ENCODE peak calls at places on chromosomes 12 and 14, in nine cellular contexts. K is Daoy, T is NCI-H2171 treated with DMSO at 0.1 percent for 48 hours, Y is adipocyte, V is GM04503, N is neuronal stem cell, J is ecto neural progenitor cell, E is AG09319, S is myocyte. L is an unnamed sample.

GRCh38 chr14:64174922-64175782 is 119.0 kb downstream of the ESR2 start:
- DNase-seq in K (no peak), T (no peak), Y (no peak), V (no peak), N (no peak), J (no peak), E (no peak), S (peak), L (no peak)

GRCh38 chr12:94704452-94704871 is 54.1 kb upstream of the TMCC3 start:
- DNase-seq in K (peak), T (no peak), Y (peak), V (no peak), N (no peak), J (no peak), E (peak), S (peak), L (peak)

GRCh38 chr12:116381744-116382455 is 104.4 kb upstream of the MED13L start:
- DNase-seq in K (peak), T (no peak), Y (peak), V (peak), N (peak), J (peak), E (peak), S (peak), L (peak)

GRCh38 chr14:97215263-97215969 is 418.2 kb downstream of the VRK1 start:
- DNase-seq in K (no peak), T (no peak), Y (no peak), V (no peak), N (no peak), J (no peak), E (no peak), S (no peak), L (no peak)

GRCh38 chr14:103360548-103360947 is 24.7 kb upstream of the MARK3 start:
- DNase-seq in K (no peak), T (no peak), Y (no peak), V (no peak), N (no peak), J (no peak), E (no peak), S (no peak), L (no peak)

GRCh38 chr14:69287096-69287991 is 27.4 kb downstream of the GALNT16 start:
- DNase-seq in K (no peak), T (peak), Y (no peak), V (no peak), N (no peak), J (peak), E (no peak), S (no peak), L (no peak)

GRCh38 chr14:99148131-99148530 is 123.9 kb downstream of the BCL11B start:
- DNase-seq in K (no peak), T (no peak), Y (no peak), V (no peak), N (no peak), J (no peak), E (no peak), S (no peak), L (no peak)

GRCh38 chr12:51809193-51809592 is 39.3 kb downstream of the FIGNL2 start:
- DNase-seq in K (no peak), T (no peak), Y (no peak), V (no peak), N (no peak), J (no peak), E (no peak), S (no peak), L (no peak)

GRCh38 chr12:3680919-3681594 is 71.9 kb downstream of the CRACR2A start:
- DNase-seq in K (no peak), T (no peak), Y (peak), V (no peak), N (no peak), J (peak), E (no peak), S (peak), L (peak)

GRCh38 chr12:17139926-17140325 is 534.0 kb upstream of the LMO3 start:
- DNase-seq in K (no peak), T (no peak), Y (no peak), V (no peak), N (no peak), J (no peak), E (no peak), S (peak), L (no peak)

GRCh38 chr12:52674416-52674775 is 5.8 kb downstream of the KRT1 start:
- DNase-seq in K (no peak), T (peak), Y (no peak), V (no peak), N (no peak), J (no peak), E (no peak), S (no peak), L (no peak)

GRCh38 chr14:103096387-103096786 is 1.9 kb downstream of the EXOC3L4 start:
- DNase-seq in K (no peak), T (no peak), Y (no peak), V (no peak), N (no peak), J (no peak), E (no peak), S (no peak), L (no peak)

GRCh38 chr12:53381739-53382630 is 2.0 kb downstream of the SP1 start:
- DNase-seq in K (peak), T (no peak), Y (peak), V (no peak), N (no peak), J (peak), E (peak), S (peak), L (peak)

GRCh38 chr14:86683525-86683924 is 1153.6 kb downstream of the FLRT2 start:
- DNase-seq in K (no peak), T (peak), Y (peak), V (no peak), N (no peak), J (no peak), E (no peak), S (no peak), L (no peak)

GRCh38 chr12:19402743-19403400 is 36.4 kb upstream of the AEBP2 start:
- DNase-seq in K (peak), T (no peak), Y (no peak), V (no peak), N (no peak), J (no peak), E (no peak), S (peak), L (peak)

GRCh38 chr14:91484186-91484585 is 25.9 kb downstream of the PPP4R3A start:
- DNase-seq in K (no peak), T (no peak), Y (no peak), V (no peak), N (no peak), J (no peak), E (no peak), S (no peak), L (no peak)

GRCh38 chr12:19316420-19316819 is 122.9 kb upstream of the AEBP2 start:
- DNase-seq in K (no peak), T (no peak), Y (peak), V (no peak), N (no peak), J (no peak), E (no peak), S (peak), L (peak)

GRCh38 chr12:10717410-10717809 is 5.7 kb downstream of the YBX3 start:
- DNase-seq in K (no peak), T (peak), Y (peak), V (no peak), N (no peak), J (no peak), E (no peak), S (peak), L (peak)